ENCODE peak calls at places on chromosome 1, in four cellular contexts. A is testis, Q is tibial nerve, X is breast epithelium. R is an unnamed sample. For H3K4me1, the result is how much of the 10 kb centered on the place peaks cover.

GRCh38 chr1:174114788-174115448 is 44.4 kb upstream of the RABGAP1L start:
- DNase-seq in A (no peak), Q (peak), X (no peak), R (no peak)

GRCh38 chr1:108533351-108534083 is 26.4 kb upstream of the EEIG2 start:
- DNase-seq in A (no peak), Q (no peak), X (peak), R (no peak)

GRCh38 chr1:116764466-116764896 is 10.3 kb downstream of the CD2 start:
- DNase-seq in A (no peak), Q (no peak), X (no peak), R (no peak)

GRCh38 chr1:119327066-119327435 is 41.5 kb upstream of the HAO2 start:
- DNase-seq in A (no peak), Q (no peak), X (no peak), R (peak)

GRCh38 chr1:105210747-105211146 is 1461.0 kb downstream of the AMY1C start:
- DNase-seq in A (no peak), Q (no peak), X (no peak), R (no peak)

GRCh38 chr1:48023488-48023887 is 26.3 kb upstream of the TRABD2B start:
- DNase-seq in A (no peak), Q (no peak), X (no peak), R (no peak)

GRCh38 chr1:180863158-180863775 is 49.4 kb upstream of the KIAA1614 start:
- DNase-seq in A (peak), Q (peak), X (no peak), R (no peak)

GRCh38 chr1:90706437-90707362 is 10.4 kb downstream of the BARHL2 start:
- DNase-seq in A (peak), Q (no peak), X (no peak), R (peak)

GRCh38 chr1:169590932-169591331 is 4.7 kb upstream of the F5 start:
- DNase-seq in A (no peak), Q (no peak), X (no peak), R (no peak)

GRCh38 chr1:160607051-160608032 is 28.0 kb upstream of the CD84 start:
- DNase-seq in A (peak), Q (peak), X (no peak), R (no peak)

GRCh38 chr1:153540394-153541361 is at the start of gene S100A5:
- DNase-seq in A (no peak), Q (no peak), X (no peak), R (no peak)

GRCh38 chr1:66523502-66523901 is 10.5 kb upstream of the SGIP1 start:
- DNase-seq in A (no peak), Q (no peak), X (no peak), R (no peak)

GRCh38 chr1:5886541-5887435 is 105.4 kb downstream of the NPHP4 start:
- DNase-seq in A (no peak), Q (no peak), X (no peak), R (peak)

GRCh38 chr1:5889462-5889861 is 102.8 kb downstream of the NPHP4 start:
- DNase-seq in A (no peak), Q (no peak), X (no peak), R (no peak)

GRCh38 chr1:5888606-5889211 is 103.5 kb downstream of the NPHP4 start:
- DNase-seq in A (no peak), Q (no peak), X (no peak), R (no peak)

GRCh38 chr1:5886140-5886483 is 106.1 kb downstream of the NPHP4 start:
- DNase-seq in A (no peak), Q (no peak), X (no peak), R (no peak)

DNA sequence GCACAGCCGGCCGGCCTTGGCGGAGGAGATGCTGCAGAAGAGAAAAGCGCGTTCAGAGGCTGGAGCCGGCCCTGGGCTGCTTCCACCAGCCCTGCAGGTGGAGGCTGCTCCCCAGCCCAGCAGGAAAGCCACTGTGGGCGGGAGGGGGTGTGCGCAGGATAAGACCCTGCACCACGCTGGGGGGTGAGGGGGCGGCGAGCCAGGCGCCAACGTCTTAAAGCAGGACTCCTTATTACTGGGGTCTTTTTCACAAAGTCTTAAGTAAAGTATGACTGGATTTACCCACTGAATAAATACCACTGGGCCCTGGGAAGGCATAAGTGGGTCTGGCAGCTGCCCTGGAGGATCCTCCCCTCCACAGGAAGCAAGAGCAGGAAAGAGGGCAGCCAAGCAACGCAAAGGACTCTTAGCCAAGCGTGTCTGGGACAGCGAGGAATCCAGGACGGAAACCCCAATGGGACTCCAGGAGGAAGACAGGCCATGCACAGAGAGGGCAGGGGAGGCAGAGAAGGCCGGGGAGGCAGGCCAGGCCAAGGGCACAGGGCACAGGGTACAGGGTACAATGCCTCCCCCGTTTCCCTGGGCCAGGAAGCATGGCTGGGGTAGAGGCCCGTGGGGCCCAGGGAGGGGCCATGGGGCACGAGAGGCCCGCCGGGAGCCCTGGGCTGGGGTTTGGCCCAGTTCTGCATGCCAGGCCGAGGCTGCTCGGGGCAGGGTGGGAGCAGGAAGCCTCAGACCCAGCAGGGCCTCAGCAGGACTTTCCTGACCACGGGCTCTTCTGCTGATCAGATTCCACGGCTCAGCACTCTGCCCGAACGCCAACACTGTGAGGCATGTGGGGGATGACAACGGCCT is 104.6 kb downstream of the NPHP4 start:
- DNase-seq in A (no peak), Q (no peak), X (no peak), R (no peak)
- H3K4me1 ChIP-seq in A (under half), Q (under half), X (under half), R (under half)

DNA sequence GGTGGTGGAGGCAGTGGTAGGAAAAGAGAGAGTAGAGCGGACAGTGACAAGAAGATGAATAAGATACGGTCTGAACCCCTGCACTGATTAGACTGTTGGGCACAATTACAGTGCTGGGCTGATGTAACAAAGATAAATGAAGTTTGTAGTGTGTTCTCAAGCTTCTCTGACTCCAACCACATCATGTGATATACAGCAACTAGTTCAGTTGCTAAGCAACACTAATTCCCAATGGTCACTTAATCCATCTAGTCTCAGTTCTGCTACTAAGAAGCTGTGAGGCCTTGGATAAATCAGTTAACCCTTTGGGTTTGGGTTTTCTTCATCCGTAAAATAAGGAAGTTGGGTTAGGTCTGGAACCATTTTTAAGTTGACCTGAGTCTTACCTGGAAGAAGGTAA is 17.3 kb downstream of the DDR2 start:
- DNase-seq in A (no peak), Q (no peak), X (no peak), R (no peak)
- H3K4me1 ChIP-seq in A (under half), Q (under half), X (under half), R (under half)

DNA sequence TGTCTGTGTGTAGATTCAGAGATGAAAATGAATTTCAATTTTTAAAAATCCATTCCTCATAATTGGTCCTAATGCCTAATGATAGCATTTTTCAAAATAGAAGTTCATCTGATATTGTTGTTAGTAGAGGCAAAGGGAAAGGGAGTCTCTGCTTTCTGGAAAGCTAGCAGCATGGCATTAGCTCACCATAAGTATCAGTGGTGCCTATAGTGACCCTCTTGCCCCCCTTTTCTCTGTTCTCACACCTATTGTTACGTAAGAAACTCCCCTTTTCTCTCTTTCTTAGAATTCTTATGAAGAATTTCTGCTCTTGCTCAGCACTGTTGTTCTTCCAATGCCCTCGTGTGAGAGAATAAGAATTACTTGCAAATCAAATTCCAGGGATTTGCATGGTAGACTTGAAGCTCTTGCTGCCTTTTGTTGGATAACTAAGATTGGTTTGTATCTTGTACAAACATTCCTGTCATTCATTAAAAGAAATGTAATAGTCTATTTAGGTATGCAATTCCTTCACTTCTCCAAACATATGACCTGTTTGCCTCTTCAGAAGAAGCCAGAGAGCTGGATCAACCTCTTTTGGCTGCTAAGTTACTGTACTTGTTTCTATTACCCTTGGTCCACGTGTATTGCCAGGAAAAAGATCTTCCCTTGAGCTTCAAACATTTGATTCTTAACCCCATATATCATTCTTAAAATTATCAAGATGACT is 69.2 kb upstream of the MAGI3 start:
- DNase-seq in A (no peak), Q (no peak), X (no peak), R (no peak)
- H3K4me1 ChIP-seq in A (under half), Q (under half), X (under half), R (under half)

DNA sequence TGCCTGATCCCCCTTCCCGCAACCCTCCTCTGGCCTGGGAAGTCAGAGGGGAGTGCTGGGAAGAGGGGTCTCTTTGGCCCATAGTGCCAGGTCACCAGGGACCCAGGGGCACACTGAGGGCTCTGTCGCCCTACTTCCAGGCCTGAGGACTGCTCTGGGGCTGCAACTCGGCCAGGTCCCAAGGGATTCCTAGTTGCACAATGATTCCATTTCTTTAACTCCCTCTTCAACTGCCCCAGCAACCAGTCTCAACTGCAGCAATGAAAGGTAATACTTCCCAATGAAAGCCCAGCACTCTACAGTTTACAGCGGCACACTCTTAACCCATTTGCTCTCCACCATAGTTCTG is 35.7 kb downstream of the SLC9A1 start:
- DNase-seq in A (no peak), Q (peak), X (no peak), R (peak)
- H3K4me1 ChIP-seq in A (under half), Q (under half), X (under half), R (under half)

GRCh38 chr1:31436596-31437432 is 23.8 kb downstream of the SERINC2 start:
- DNase-seq in A (no peak), Q (no peak), X (no peak), R (no peak)

GRCh38 chr1:31433396-31433930 is 20.4 kb downstream of the SERINC2 start:
- DNase-seq in A (no peak), Q (no peak), X (no peak), R (no peak)

GRCh38 chr1:31435471-31436409 is 22.7 kb downstream of the SERINC2 start:
- DNase-seq in A (no peak), Q (no peak), X (no peak), R (no peak)

GRCh38 chr1:31434101-31434871 is 21.3 kb downstream of the SERINC2 start:
- DNase-seq in A (no peak), Q (no peak), X (no peak), R (no peak)

DNA sequence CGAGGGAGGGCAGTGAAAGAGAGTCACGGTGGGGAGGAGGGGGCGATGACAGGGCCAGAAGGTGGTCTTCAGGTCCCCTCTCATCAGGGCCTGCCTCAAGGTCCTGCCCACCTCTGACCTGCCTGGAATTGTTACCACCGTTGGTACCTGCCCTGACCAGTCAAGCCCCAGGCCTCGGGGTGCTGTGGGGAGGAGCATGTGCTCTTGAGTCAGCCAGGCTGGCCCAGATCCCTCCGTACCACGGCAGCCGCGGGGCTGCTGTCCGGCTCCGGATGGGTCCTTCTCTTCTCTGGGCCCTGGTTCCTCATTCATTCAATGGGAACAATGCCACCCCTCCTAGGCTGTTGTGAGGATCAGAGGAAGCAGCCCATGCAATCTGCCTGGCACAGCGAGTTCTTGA is 22.0 kb downstream of the SERINC2 start:
- DNase-seq in A (no peak), Q (no peak), X (no peak), R (no peak)
- H3K4me1 ChIP-seq in A (under half), Q (under half), X (under half), R (under half)

GRCh38 chr1:203557390-203557789 is 63.4 kb downstream of the OPTC start:
- DNase-seq in A (no peak), Q (no peak), X (no peak), R (peak)

GRCh38 chr1:203553501-203553900 is 59.5 kb downstream of the OPTC start:
- DNase-seq in A (no peak), Q (no peak), X (no peak), R (no peak)

GRCh38 chr1:203556047-203556851 is 62.3 kb downstream of the OPTC start:
- DNase-seq in A (peak), Q (peak), X (no peak), R (peak)

GRCh38 chr1:203555484-203556046 is 61.6 kb downstream of the OPTC start:
- DNase-seq in A (no peak), Q (no peak), X (no peak), R (no peak)

GRCh38 chr1:203555046-203555445 is 61.1 kb downstream of the OPTC start:
- DNase-seq in A (no peak), Q (no peak), X (no peak), R (no peak)
- H3K4me1 ChIP-seq in A (under half), Q (half or more), X (under half), R (under half)

GRCh38 chr1:243315455-243315854 is 59.6 kb downstream of the SDCCAG8 start:
- DNase-seq in A (no peak), Q (no peak), X (no peak), R (no peak)

GRCh38 chr1:243316366-243316989 is 60.6 kb downstream of the SDCCAG8 start:
- DNase-seq in A (peak), Q (no peak), X (no peak), R (no peak)

GRCh38 chr1:243313635-243314536 is 58.0 kb downstream of the SDCCAG8 start:
- DNase-seq in A (no peak), Q (no peak), X (no peak), R (no peak)

GRCh38 chr1:243312962-243313634 is 57.3 kb downstream of the SDCCAG8 start:
- DNase-seq in A (no peak), Q (no peak), X (no peak), R (no peak)

GRCh38 chr1:243315933-243316332 is 60.1 kb downstream of the SDCCAG8 start:
- DNase-seq in A (no peak), Q (no peak), X (no peak), R (no peak)
- H3K4me1 ChIP-seq in A (under half), Q (under half), X (under half), R (under half)

DNA sequence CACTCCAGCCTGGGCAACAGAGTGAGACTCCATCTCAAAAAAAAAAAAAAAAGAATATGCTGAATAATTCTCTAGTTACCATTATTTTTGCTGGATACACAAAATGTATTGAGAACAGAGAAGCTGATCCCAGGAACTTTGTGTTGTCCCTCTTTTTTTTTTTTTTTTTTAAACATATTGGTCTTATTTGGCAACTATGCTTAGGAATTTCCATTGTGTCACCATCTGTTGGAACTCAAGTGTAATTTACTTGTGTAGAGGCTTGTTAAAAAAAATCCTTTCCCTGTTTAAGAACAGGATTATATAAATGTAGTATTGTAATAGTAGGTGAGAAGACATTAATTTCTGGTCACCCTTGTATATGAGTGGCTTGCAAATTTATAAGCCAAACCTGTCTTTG is 28.6 kb downstream of the CAMSAP2 start:
- DNase-seq in A (no peak), Q (no peak), X (no peak), R (no peak)
- H3K4me1 ChIP-seq in A (under half), Q (under half), X (under half), R (under half)

DNA sequence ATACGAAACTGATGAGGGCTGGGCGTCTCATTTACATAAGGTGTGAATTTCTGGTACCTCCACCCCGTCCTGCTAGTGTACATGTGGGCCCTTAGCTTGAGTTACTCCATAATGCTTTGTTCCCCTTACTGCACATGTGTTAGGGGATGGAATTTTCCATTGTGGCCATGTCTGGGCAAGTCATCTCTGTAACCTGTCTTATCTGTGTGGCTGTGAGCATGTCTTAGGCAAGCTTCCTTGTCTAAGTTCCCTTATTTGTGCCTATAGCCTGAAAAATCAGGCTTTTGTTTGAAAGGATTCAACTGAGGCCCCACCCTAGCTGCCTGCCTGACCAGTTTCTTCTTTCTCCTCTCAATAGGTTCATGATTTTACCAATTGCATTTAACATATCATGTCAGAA is 184.2 kb downstream of the RASAL2 start:
- DNase-seq in A (no peak), Q (no peak), X (no peak), R (no peak)
- H3K4me1 ChIP-seq in A (under half), Q (half or more), X (under half), R (under half)

GRCh38 chr1:179126338-179127060 is 44.6 kb downstream of the TOR3A start:
- DNase-seq in A (no peak), Q (no peak), X (no peak), R (no peak)
- H3K4me1 ChIP-seq in A (under half), Q (half or more), X (under half), R (under half)